ENCODE peak calls at places on chromosomes 7 and 10, in seven cellular contexts. One of them, this sample, is unnamed.

GRCh38 chr7:26182706-26183105 is 17.8 kb downstream of the HNRNPA2B1 start:
- DNase-seq in stimulated activated CD4-positive, alpha-beta T cell treated with anti-CD3 and anti-CD28 coated beads, Interleukin-15, amount 100 ng/mL, for 1 hour: no peak
- DNase-seq in left colon: no peak
- DNase-seq in AG04450: no peak
- DNase-seq in HTR-8/SVneo: no peak
- DNase-seq in T-cell: no peak
- DNase-seq in GM13977: no peak
- DNase-seq in this sample: no peak

GRCh38 chr7:340200-340937 is 50.4 kb downstream of the FOXL3 start:
- DNase-seq in stimulated activated CD4-positive, alpha-beta T cell treated with anti-CD3 and anti-CD28 coated beads, Interleukin-15, amount 100 ng/mL, for 1 hour: no peak
- DNase-seq in left colon: no peak
- DNase-seq in AG04450: no peak
- DNase-seq in HTR-8/SVneo: no peak
- DNase-seq in T-cell: no peak
- DNase-seq in GM13977: no peak
- DNase-seq in this sample: no peak

GRCh38 chr7:116953727-116954442 is 584 bp downstream of the ST7 start:
- DNase-seq in stimulated activated CD4-positive, alpha-beta T cell treated with anti-CD3 and anti-CD28 coated beads, Interleukin-15, amount 100 ng/mL, for 1 hour: no peak
- DNase-seq in left colon: peak; percentile 49
- DNase-seq in AG04450: peak; percentile 65
- DNase-seq in HTR-8/SVneo: peak; percentile 66
- DNase-seq in T-cell: peak; percentile 2
- DNase-seq in GM13977: peak; percentile 76
- DNase-seq in this sample: peak; percentile 95

GRCh38 chr7:84829719-84830118 is 357.1 kb downstream of the SEMA3D start:
- DNase-seq in stimulated activated CD4-positive, alpha-beta T cell treated with anti-CD3 and anti-CD28 coated beads, Interleukin-15, amount 100 ng/mL, for 1 hour: no peak
- DNase-seq in left colon: no peak
- DNase-seq in AG04450: no peak
- DNase-seq in HTR-8/SVneo: no peak
- DNase-seq in T-cell: no peak
- DNase-seq in GM13977: no peak
- DNase-seq in this sample: peak; percentile 31

GRCh38 chr10:52623761-52624160 is 148.8 kb downstream of the MBL2 start:
- DNase-seq in stimulated activated CD4-positive, alpha-beta T cell treated with anti-CD3 and anti-CD28 coated beads, Interleukin-15, amount 100 ng/mL, for 1 hour: no peak
- DNase-seq in left colon: no peak
- DNase-seq in AG04450: no peak
- DNase-seq in HTR-8/SVneo: no peak
- DNase-seq in T-cell: no peak
- DNase-seq in GM13977: no peak
- DNase-seq in this sample: no peak

GRCh38 chr10:44393834-44394547 is 9.1 kb upstream of the CXCL12 start:
- DNase-seq in stimulated activated CD4-positive, alpha-beta T cell treated with anti-CD3 and anti-CD28 coated beads, Interleukin-15, amount 100 ng/mL, for 1 hour: no peak
- DNase-seq in left colon: no peak
- DNase-seq in AG04450: no peak
- DNase-seq in HTR-8/SVneo: no peak
- DNase-seq in T-cell: no peak
- DNase-seq in GM13977: no peak
- DNase-seq in this sample: no peak

GRCh38 chr7:97731736-97732370 is at the start of gene TAC1:
- DNase-seq in stimulated activated CD4-positive, alpha-beta T cell treated with anti-CD3 and anti-CD28 coated beads, Interleukin-15, amount 100 ng/mL, for 1 hour: no peak
- DNase-seq in left colon: peak; percentile 12
- DNase-seq in AG04450: no peak
- DNase-seq in HTR-8/SVneo: no peak
- DNase-seq in T-cell: no peak
- DNase-seq in GM13977: no peak
- DNase-seq in this sample: peak; percentile 74

GRCh38 chr10:86706401-86706841 is 38.1 kb downstream of the LDB3 start:
- DNase-seq in stimulated activated CD4-positive, alpha-beta T cell treated with anti-CD3 and anti-CD28 coated beads, Interleukin-15, amount 100 ng/mL, for 1 hour: no peak
- DNase-seq in left colon: no peak
- DNase-seq in AG04450: no peak
- DNase-seq in HTR-8/SVneo: no peak
- DNase-seq in T-cell: no peak
- DNase-seq in GM13977: no peak
- DNase-seq in this sample: no peak

GRCh38 chr7:70670288-70670687 is 461.7 kb upstream of the GALNT17 start:
- DNase-seq in stimulated activated CD4-positive, alpha-beta T cell treated with anti-CD3 and anti-CD28 coated beads, Interleukin-15, amount 100 ng/mL, for 1 hour: no peak
- DNase-seq in left colon: no peak
- DNase-seq in AG04450: no peak
- DNase-seq in HTR-8/SVneo: no peak
- DNase-seq in T-cell: no peak
- DNase-seq in GM13977: no peak
- DNase-seq in this sample: no peak

GRCh38 chr7:123594813-123595241 is 6.8 kb upstream of the ASB15 start:
- DNase-seq in stimulated activated CD4-positive, alpha-beta T cell treated with anti-CD3 and anti-CD28 coated beads, Interleukin-15, amount 100 ng/mL, for 1 hour: no peak
- DNase-seq in left colon: peak; percentile 52
- DNase-seq in AG04450: no peak
- DNase-seq in HTR-8/SVneo: no peak
- DNase-seq in T-cell: no peak
- DNase-seq in GM13977: no peak
- DNase-seq in this sample: peak; percentile 89

GRCh38 chr10:28810062-28810870 is 132.9 kb downstream of the BAMBI start:
- DNase-seq in stimulated activated CD4-positive, alpha-beta T cell treated with anti-CD3 and anti-CD28 coated beads, Interleukin-15, amount 100 ng/mL, for 1 hour: no peak
- DNase-seq in left colon: no peak
- DNase-seq in AG04450: no peak
- DNase-seq in HTR-8/SVneo: no peak
- DNase-seq in T-cell: no peak
- DNase-seq in GM13977: no peak
- DNase-seq in this sample: peak; percentile 47

GRCh38 chr10:43461950-43462349 is 25.0 kb downstream of the ZNF487 start:
- DNase-seq in stimulated activated CD4-positive, alpha-beta T cell treated with anti-CD3 and anti-CD28 coated beads, Interleukin-15, amount 100 ng/mL, for 1 hour: no peak
- DNase-seq in left colon: no peak
- DNase-seq in AG04450: peak; percentile 66
- DNase-seq in HTR-8/SVneo: peak; percentile 77
- DNase-seq in T-cell: peak; percentile 52
- DNase-seq in GM13977: peak; percentile 72
- DNase-seq in this sample: peak; percentile 80

This sample was measured in mesendoderm.